ENCODE peak calls at places on chromosome 2, in four cellular contexts. A is HCT116, Q is lower lobe of right lung, Z is transverse colon. K is an unnamed sample.
A peak's percentile ranks its signal among the peaks of the same experiment; 100 is the strongest.

GRCh38 chr2:238421695-238422035 is 5.1 kb upstream of the ASB1 start:
- DNase-seq in A (no peak), Q (no peak), Z (no peak), K (no peak)

GRCh38 chr2:224369028-224369632 is 32.8 kb downstream of the FAM124B start:
- DNase-seq in A (peak; percentile 37), Q (no peak), Z (no peak), K (no peak)

GRCh38 chr2:23624915-23625314 is 239.9 kb downstream of the KLHL29 start:
- DNase-seq in A (no peak), Q (peak; percentile 2), Z (no peak), K (no peak)

GRCh38 chr2:173323371-173323770 is 31.3 kb upstream of the CDCA7 start:
- DNase-seq in A (no peak), Q (no peak), Z (no peak), K (no peak)

GRCh38 chr2:32627441-32627900 is 379 bp upstream of the TTC27 start:
- DNase-seq in A (no peak), Q (peak; percentile 48), Z (peak; percentile 36), K (no peak)

GRCh38 chr2:64876137-64876647 is 113.0 kb upstream of the SLC1A4 start:
- DNase-seq in A (peak; percentile 34), Q (no peak), Z (peak; percentile 50), K (no peak)

GRCh38 chr2:168552450-168552856 is 96.4 kb downstream of the CERS6 start:
- DNase-seq in A (no peak), Q (peak; percentile 48), Z (no peak), K (no peak)

GRCh38 chr2:215356334-215356947 is 44.6 kb downstream of the ATIC start:
- DNase-seq in A (no peak), Q (no peak), Z (no peak), K (no peak)

GRCh38 chr2:95276244-95276887 is 2.1 kb downstream of the PROM2 start:
- DNase-seq in A (no peak), Q (peak; percentile 31), Z (no peak), K (peak; percentile 31)

GRCh38 chr2:29841386-29842004 is 79.9 kb downstream of the ALK start:
- DNase-seq in A (peak; percentile 3), Q (no peak), Z (no peak), K (no peak)
- TF ChIP-seq CTCF in A (peak; percentile 90), Q (peak; percentile 84), Z (peak; percentile 80), K (peak; percentile 74)

DNA sequence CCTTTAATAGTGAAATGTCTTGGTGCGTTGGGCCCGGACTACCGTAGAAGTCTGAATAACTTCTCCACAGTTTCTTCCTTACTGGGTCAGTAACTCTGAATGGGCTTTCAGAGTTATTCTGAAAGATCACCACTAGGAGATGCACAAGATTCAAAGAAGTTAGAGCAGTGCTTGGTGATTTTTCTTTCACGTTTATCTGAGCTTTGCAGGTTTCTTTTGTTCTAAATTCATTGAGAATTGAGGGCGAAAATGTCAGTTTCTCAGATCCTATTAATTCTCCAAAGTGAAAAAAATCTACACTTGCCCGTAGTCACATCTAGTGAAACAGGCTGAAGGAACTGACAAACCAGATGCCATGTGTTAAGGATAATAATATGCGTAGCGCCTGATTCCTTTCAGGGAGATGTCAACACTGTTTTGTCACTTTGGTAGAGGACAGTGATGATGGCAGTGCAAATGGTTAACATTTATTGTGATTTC is 70.1 kb downstream of the QPCT start:
- DNase-seq in A (peak; percentile 42), Q (no peak), Z (no peak), K (no peak)
- H3K27ac ChIP-seq in A (no peak overlapping the region), Q (no peak overlapping the region), Z (no peak overlapping the region), K (no peak overlapping the region)

DNA sequence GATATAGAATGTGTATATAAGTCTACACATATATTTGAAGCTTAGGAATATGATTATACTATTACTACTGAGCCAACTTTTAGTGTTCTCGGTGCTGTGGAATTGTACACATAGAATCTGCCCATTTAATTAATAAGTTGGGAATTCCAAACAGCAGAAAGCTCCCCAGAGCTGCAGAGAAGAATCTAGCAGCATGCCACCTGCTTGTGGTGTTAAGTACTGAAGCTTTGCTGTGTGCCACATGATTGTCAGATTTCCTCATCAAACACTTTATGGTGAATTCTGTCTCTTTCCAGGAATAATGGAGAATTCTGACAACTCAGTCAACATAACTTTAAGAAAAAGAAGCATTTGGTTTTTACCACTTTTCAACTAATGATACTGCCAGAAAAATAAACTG is 117.8 kb downstream of the WDSUB1 start:
- DNase-seq in A (no peak), Q (no peak), Z (no peak), K (no peak)
- TF ChIP-seq CTCF in A (peak; percentile 19), Q (peak; percentile 18), Z (no peak), K (no peak)

GRCh38 chr2:126943612-126944011 is 44.9 kb downstream of the TEX51 start:
- DNase-seq in A (no peak), Q (no peak), Z (no peak), K (no peak)

GRCh38 chr2:126940331-126940730 is 41.6 kb downstream of the TEX51 start:
- DNase-seq in A (no peak), Q (no peak), Z (no peak), K (no peak)

GRCh38 chr2:126946323-126947089 is 47.8 kb downstream of the TEX51 start:
- DNase-seq in A (no peak), Q (no peak), Z (no peak), K (no peak)

GRCh38 chr2:126945118-126945517 is 46.4 kb downstream of the TEX51 start:
- DNase-seq in A (no peak), Q (no peak), Z (no peak), K (no peak)

DNA sequence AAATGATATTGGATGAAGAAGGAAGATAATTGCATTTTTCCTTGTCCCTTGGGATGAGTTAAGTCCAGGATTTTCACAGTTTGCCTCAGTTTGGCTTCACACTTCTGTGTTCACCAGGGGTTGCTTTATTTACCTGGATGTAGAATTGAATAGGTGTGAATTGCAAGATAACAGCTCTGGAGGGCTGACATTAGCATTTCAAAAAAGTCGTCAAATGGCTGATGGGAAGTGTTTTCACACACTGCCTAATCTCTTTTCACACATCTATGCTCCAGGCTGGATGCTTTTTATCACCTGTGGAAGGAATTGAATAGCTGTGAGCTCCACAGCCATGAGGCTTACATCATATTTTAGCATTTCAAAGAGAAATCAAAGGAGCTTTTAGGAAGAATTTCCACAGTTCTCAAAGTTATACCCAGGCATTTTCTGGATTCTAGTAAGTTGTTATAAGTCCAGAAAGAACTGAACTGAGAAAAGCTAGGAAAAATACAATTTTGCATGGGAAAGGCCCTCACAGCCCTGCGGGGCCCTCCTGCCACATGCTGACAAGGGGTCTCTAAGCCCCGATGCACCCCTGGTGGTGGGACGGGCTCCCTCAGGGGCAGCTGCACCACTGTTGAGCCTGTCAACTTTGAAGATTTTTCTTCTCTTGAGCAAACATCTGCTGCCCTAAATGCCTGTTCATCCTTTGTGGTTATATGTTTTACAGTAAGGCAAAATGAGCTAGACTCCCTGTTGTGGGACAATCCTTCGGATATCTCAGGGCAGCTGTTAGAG is 43.9 kb downstream of the TEX51 start:
- DNase-seq in A (no peak), Q (no peak), Z (no peak), K (no peak)
- H3K27ac ChIP-seq in A (no peak overlapping the region), Q (no peak overlapping the region), Z (no peak overlapping the region), K (no peak overlapping the region)

GRCh38 chr2:12167525-12168317 is 421.3 kb downstream of the LPIN1 start:
- DNase-seq in A (no peak), Q (no peak), Z (peak; percentile 16), K (no peak)

GRCh38 chr2:12169721-12170120 is 423.3 kb downstream of the LPIN1 start:
- DNase-seq in A (no peak), Q (no peak), Z (peak; percentile 13), K (peak; percentile 71)

GRCh38 chr2:12169060-12169406 is 422.6 kb downstream of the LPIN1 start:
- DNase-seq in A (no peak), Q (no peak), Z (no peak), K (peak; percentile 31)

GRCh38 chr2:12168354-12169059 is 422.1 kb downstream of the LPIN1 start:
- DNase-seq in A (no peak), Q (no peak), Z (no peak), K (no peak)

GRCh38 chr2:12170151-12170550 is 423.7 kb downstream of the LPIN1 start:
- DNase-seq in A (no peak), Q (no peak), Z (no peak), K (no peak)
- TF ChIP-seq CTCF in A (no peak), Q (no peak), Z (no peak), K (no peak)